ENCODE peak calls at places on chromosomes 2 and 18, in ten cellular contexts. J is suprapubic skin, D is HFF-Myc, P is cardiac fibroblast, T is neuronal stem cell, K is HCT116, N is NB4, I is skeletal muscle cell, L is HL-60, Z is ovary. Y is an unnamed sample.

GRCh38 chr18:7946724-7947377 is 379.7 kb downstream of the PTPRM start:
- DNase-seq in T (no peak), Z (peak), P (peak), K (peak), J (no peak), N (no peak), D (peak), L (no peak), I (peak), Y (peak)

GRCh38 chr2:15122915-15123314 is 438.2 kb downstream of the NBAS start:
- DNase-seq in Z (no peak), T (no peak), L (no peak), P (peak), I (peak), D (no peak), J (no peak), K (no peak), N (peak), Y (no peak)

GRCh38 chr2:224994221-224994843 is 47.9 kb downstream of the DOCK10 start:
- DNase-seq in D (no peak), Z (no peak), J (no peak), I (no peak), P (no peak), K (no peak), T (no peak), N (no peak), L (no peak), Y (no peak)

GRCh38 chr2:122063716-122064115 is 308.3 kb downstream of the TSN start:
- DNase-seq in J (no peak), D (no peak), I (no peak), T (no peak), K (no peak), L (no peak), P (peak), N (no peak), Z (no peak), Y (no peak)

GRCh38 chr2:28736034-28736433 is 15.6 kb upstream of the PPP1CB start:
- DNase-seq in T (no peak), P (no peak), L (no peak), N (no peak), J (no peak), D (no peak), Z (no peak), I (no peak), K (no peak), Y (peak)

GRCh38 chr18:56431551-56431950 is 206.8 kb downstream of the TXNL1 start:
- DNase-seq in T (no peak), I (no peak), N (no peak), P (peak), L (no peak), J (no peak), Z (no peak), K (no peak), D (peak), Y (no peak)

GRCh38 chr2:188474316-188474715 is 182.6 kb downstream of the GULP1 start:
- DNase-seq in J (no peak), I (no peak), N (no peak), Z (no peak), P (no peak), L (no peak), K (no peak), T (no peak), D (no peak), Y (no peak)

GRCh38 chr2:208040199-208041171 is 15.2 kb upstream of the PLEKHM3 start:
- DNase-seq in K (peak), P (peak), J (peak), D (peak), L (peak), N (peak), Z (peak), T (peak), I (no peak), Y (peak)

GRCh38 chr2:168404764-168405163 is 51.3 kb upstream of the CERS6 start:
- DNase-seq in P (no peak), J (no peak), I (no peak), Z (no peak), D (no peak), K (no peak), L (no peak), T (no peak), N (no peak), Y (no peak)

GRCh38 chr2:50395510-50396300 is 636.2 kb downstream of the NRXN1 start:
- DNase-seq in P (no peak), N (no peak), I (no peak), D (no peak), L (no peak), K (no peak), J (no peak), T (no peak), Z (no peak), Y (no peak)

GRCh38 chr18:75110846-75111415 is 98.0 kb downstream of the PTGR3 start:
- DNase-seq in K (no peak), Z (no peak), P (no peak), D (no peak), I (no peak), J (no peak), L (no peak), T (no peak), N (no peak), Y (no peak)

GRCh38 chr18:11520536-11520935 is 88.9 kb upstream of the SLC35G4 start:
- DNase-seq in I (no peak), P (no peak), J (no peak), T (no peak), Z (no peak), L (no peak), K (no peak), N (no peak), D (no peak), Y (no peak)

GRCh38 chr2:159615187-159615935 is 987 bp downstream of the BAZ2B start:
- DNase-seq in Z (peak), T (peak), P (peak), J (peak), K (peak), L (peak), I (peak), N (peak), D (peak), Y (peak)

GRCh38 chr2:234032301-234032856 is 18.1 kb upstream of the SPP2 start:
- DNase-seq in N (no peak), J (no peak), K (no peak), T (no peak), L (no peak), I (peak), P (peak), D (peak), Z (no peak), Y (peak)

GRCh38 chr2:231373786-231374185 is 21.7 kb upstream of the B3GNT7 start:
- DNase-seq in Z (no peak), I (no peak), D (no peak), T (no peak), L (no peak), J (no peak), N (no peak), K (no peak), P (no peak), Y (no peak)

DNA sequence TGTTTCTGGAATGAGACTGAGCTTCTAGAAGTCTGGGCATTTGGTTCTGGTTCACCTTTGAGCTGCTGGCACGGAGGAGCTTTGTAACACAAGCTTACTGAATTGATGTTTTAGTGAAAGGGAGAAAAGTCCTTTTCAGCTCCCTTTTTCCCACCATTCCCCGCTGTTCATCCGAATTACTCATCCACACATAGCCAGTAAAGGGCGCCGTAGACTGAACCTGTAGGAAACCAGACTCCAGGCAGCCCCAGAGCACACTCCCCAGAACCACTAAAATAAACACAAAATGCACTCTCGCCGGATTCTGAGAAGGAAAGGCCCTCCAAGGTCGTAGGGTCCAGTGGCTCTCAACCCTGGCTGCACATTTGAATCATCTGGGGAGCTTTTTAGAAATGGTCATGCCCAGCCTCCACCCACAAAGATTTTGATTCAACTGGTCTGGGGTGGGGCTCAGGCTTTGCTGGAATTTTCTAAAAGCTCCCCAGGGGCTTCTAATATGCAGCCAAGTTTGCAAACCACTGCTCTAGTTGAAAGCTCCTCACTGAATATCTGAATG is 29.6 kb downstream of the TCF7L1 start:
- DNase-seq in T (no peak), J (no peak), P (peak), L (no peak), N (no peak), I (peak), D (peak), Z (peak), K (no peak), Y (peak)
- H3K4me3 ChIP-seq in T (no peak), J (no peak), P (no peak), L (no peak), N (no peak), I (no peak), D (no peak), Z (no peak), K (no peak), Y (no peak)

GRCh38 chr2:88870267-88870839 is 178.9 kb downstream of the RPIA start:
- DNase-seq in P (no peak), D (no peak), N (no peak), J (no peak), L (no peak), I (no peak), Z (no peak), T (no peak), K (no peak), Y (no peak)

GRCh38 chr2:88866756-88867155 is 175.3 kb downstream of the RPIA start:
- DNase-seq in I (no peak), D (no peak), Z (no peak), L (no peak), P (no peak), K (no peak), J (no peak), T (no peak), N (peak), Y (peak)

GRCh38 chr2:88868861-88869260 is 177.4 kb downstream of the RPIA start:
- DNase-seq in L (no peak), I (no peak), K (no peak), P (no peak), N (no peak), D (no peak), T (no peak), Z (no peak), J (no peak), Y (no peak)

GRCh38 chr2:88860421-88861075 is 169.1 kb downstream of the RPIA start:
- DNase-seq in K (no peak), J (no peak), L (no peak), D (no peak), T (no peak), N (no peak), I (no peak), Z (no peak), P (no peak), Y (no peak)

GRCh38 chr2:88865801-88866353 is 174.4 kb downstream of the RPIA start:
- DNase-seq in J (no peak), N (no peak), P (no peak), K (no peak), Z (no peak), I (no peak), D (no peak), T (no peak), L (no peak), Y (no peak)
- H3K4me3 ChIP-seq in J (no peak), N (no peak), P (no peak), K (no peak), Z (no peak), I (no peak), D (no peak), T (no peak), L (no peak), Y (no peak)

GRCh38 chr2:136422512-136422911 is 304.6 kb upstream of the CXCR4 start:
- DNase-seq in N (no peak), J (no peak), T (no peak), L (no peak), P (no peak), K (no peak), Z (no peak), D (no peak), I (no peak), Y (no peak)

GRCh38 chr2:136420346-136420745 is 302.4 kb upstream of the CXCR4 start:
- DNase-seq in N (no peak), K (no peak), P (no peak), D (no peak), T (no peak), J (no peak), Z (no peak), I (no peak), L (no peak), Y (no peak)

GRCh38 chr2:136423516-136423996 is 305.6 kb upstream of the CXCR4 start:
- DNase-seq in K (peak), D (peak), T (peak), N (peak), L (peak), Z (peak), J (peak), P (peak), I (peak), Y (peak)

DNA sequence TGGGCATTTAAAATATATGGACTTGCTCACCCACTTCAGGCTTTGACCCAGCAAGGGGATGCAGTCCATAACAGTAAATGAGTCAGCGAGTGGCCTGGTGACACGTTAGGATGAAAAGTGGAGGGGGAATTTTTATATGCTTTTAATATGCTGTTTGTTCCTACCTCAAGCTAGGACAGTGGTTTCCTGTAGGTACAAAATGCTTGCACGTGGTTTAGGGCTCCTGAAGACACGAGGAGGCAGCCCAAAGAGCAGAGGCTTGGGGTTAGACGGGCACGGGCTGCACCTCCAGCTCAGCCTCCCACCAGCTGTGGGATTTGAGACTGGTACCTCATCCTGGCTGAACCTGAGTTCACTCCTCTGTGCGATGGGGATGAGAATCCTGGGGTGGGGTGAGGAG is 306.2 kb upstream of the CXCR4 start:
- DNase-seq in T (no peak), L (no peak), N (no peak), J (no peak), I (no peak), D (no peak), K (no peak), P (no peak), Z (no peak), Y (no peak)
- H3K4me3 ChIP-seq in T (no peak), L (no peak), N (no peak), J (no peak), I (no peak), D (no peak), K (peak), P (no peak), Z (no peak), Y (no peak)

DNA sequence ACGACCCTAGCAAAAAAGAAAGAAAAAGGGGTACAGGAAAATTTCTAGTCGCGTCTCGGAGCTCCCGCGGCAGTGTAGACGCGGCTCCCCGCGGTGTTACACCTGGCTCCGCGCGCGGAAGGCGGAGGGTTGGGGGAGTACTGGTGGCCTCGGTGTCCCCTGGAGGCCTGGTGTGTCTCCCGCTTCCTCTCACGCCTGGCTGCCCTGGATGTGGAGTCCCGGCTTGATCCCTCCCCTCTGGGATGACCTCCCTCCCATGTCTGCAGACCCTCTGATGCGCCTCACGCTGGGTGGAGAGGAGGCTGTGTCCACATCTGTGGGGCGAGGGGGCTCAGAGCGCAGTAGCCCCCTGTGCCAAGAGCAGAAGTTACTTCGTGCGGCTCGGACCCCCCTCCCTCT is 1.2 kb downstream of the KIF5C start:
- DNase-seq in K (no peak), N (no peak), Z (no peak), L (no peak), T (peak), I (no peak), P (no peak), D (no peak), J (peak), Y (no peak)
- H3K4me3 ChIP-seq in K (no peak), N (no peak), Z (no peak), L (no peak), T (peak), I (peak), P (no peak), D (no peak), J (peak), Y (no peak)

Y was measured in fibroblast of villous mesenchyme.